ENCODE peak calls at places on chromosomes 4 and X, in eight cellular contexts. One of them, this sample, is unnamed.

GRCh38 chr4:71524746-71525145 is 185.9 kb downstream of the SLC4A4 start:
- DNase-seq in IMR-90: no peak
- DNase-seq in RWPE1: no peak
- DNase-seq in CD8-positive, alpha-beta T cell: no peak
- DNase-seq in left ventricle myocardium inferior: no peak
- DNase-seq in GM20000: no peak
- DNase-seq in tibial artery: no peak
- DNase-seq in fibroblast of mammary gland: no peak
- DNase-seq in this sample: no peak

GRCh38 chrX:112832481-112833095 is 8.0 kb downstream of the AMOT start:
- DNase-seq in IMR-90: peak
- DNase-seq in RWPE1: peak
- DNase-seq in CD8-positive, alpha-beta T cell: no peak
- DNase-seq in left ventricle myocardium inferior: no peak
- DNase-seq in GM20000: no peak
- DNase-seq in tibial artery: no peak
- DNase-seq in fibroblast of mammary gland: peak
- DNase-seq in this sample: peak

GRCh38 chr4:3776166-3777032 is 10.2 kb downstream of the ADRA2C start:
- DNase-seq in IMR-90: no peak
- DNase-seq in RWPE1: no peak
- DNase-seq in CD8-positive, alpha-beta T cell: no peak
- DNase-seq in left ventricle myocardium inferior: no peak
- DNase-seq in GM20000: no peak
- DNase-seq in tibial artery: no peak
- DNase-seq in fibroblast of mammary gland: no peak
- DNase-seq in this sample: no peak

GRCh38 chr4:26542996-26543395 is 40.9 kb upstream of the TBC1D19 start:
- DNase-seq in IMR-90: peak
- DNase-seq in RWPE1: no peak
- DNase-seq in CD8-positive, alpha-beta T cell: no peak
- DNase-seq in left ventricle myocardium inferior: no peak
- DNase-seq in GM20000: no peak
- DNase-seq in tibial artery: no peak
- DNase-seq in fibroblast of mammary gland: no peak
- DNase-seq in this sample: no peak

GRCh38 chrX:66030505-66031317 is 9.2 kb downstream of the VSIG4 start:
- DNase-seq in IMR-90: peak
- DNase-seq in RWPE1: no peak
- DNase-seq in CD8-positive, alpha-beta T cell: no peak
- DNase-seq in left ventricle myocardium inferior: no peak
- DNase-seq in GM20000: peak
- DNase-seq in tibial artery: no peak
- DNase-seq in fibroblast of mammary gland: peak
- DNase-seq in this sample: peak

GRCh38 chrX:138745215-138745614 is 33.7 kb upstream of the FGF13 start:
- DNase-seq in IMR-90: peak
- DNase-seq in RWPE1: peak
- DNase-seq in CD8-positive, alpha-beta T cell: no peak
- DNase-seq in left ventricle myocardium inferior: no peak
- DNase-seq in GM20000: peak
- DNase-seq in tibial artery: no peak
- DNase-seq in fibroblast of mammary gland: peak
- DNase-seq in this sample: peak

GRCh38 chrX:22686138-22686541 is 313.6 kb upstream of the DDX53 start:
- DNase-seq in IMR-90: peak
- DNase-seq in RWPE1: no peak
- DNase-seq in CD8-positive, alpha-beta T cell: no peak
- DNase-seq in left ventricle myocardium inferior: peak
- DNase-seq in GM20000: no peak
- DNase-seq in tibial artery: peak
- DNase-seq in fibroblast of mammary gland: peak
- DNase-seq in this sample: no peak

GRCh38 chrX:68292471-68292870 is 140.8 kb downstream of the OPHN1 start:
- DNase-seq in IMR-90: peak
- DNase-seq in RWPE1: no peak
- DNase-seq in CD8-positive, alpha-beta T cell: no peak
- DNase-seq in left ventricle myocardium inferior: no peak
- DNase-seq in GM20000: no peak
- DNase-seq in tibial artery: no peak
- DNase-seq in fibroblast of mammary gland: peak
- DNase-seq in this sample: peak

GRCh38 chrX:70134116-70134477 is 850 bp downstream of the IGBP1 start:
- DNase-seq in IMR-90: peak
- DNase-seq in RWPE1: peak
- DNase-seq in CD8-positive, alpha-beta T cell: no peak
- DNase-seq in left ventricle myocardium inferior: no peak
- DNase-seq in GM20000: no peak
- DNase-seq in tibial artery: no peak
- DNase-seq in fibroblast of mammary gland: peak
- DNase-seq in this sample: no peak

GRCh38 chr4:101954351-101954750 is 163.8 kb downstream of the BANK1 start:
- DNase-seq in IMR-90: no peak
- DNase-seq in RWPE1: no peak
- DNase-seq in CD8-positive, alpha-beta T cell: no peak
- DNase-seq in left ventricle myocardium inferior: no peak
- DNase-seq in GM20000: no peak
- DNase-seq in tibial artery: no peak
- DNase-seq in fibroblast of mammary gland: no peak
- DNase-seq in this sample: no peak

GRCh38 chr4:48252313-48252712 is 17.3 kb downstream of the TEC start:
- DNase-seq in IMR-90: no peak
- DNase-seq in RWPE1: no peak
- DNase-seq in CD8-positive, alpha-beta T cell: no peak
- DNase-seq in left ventricle myocardium inferior: no peak
- DNase-seq in GM20000: no peak
- DNase-seq in tibial artery: no peak
- DNase-seq in fibroblast of mammary gland: no peak
- DNase-seq in this sample: peak

GRCh38 chr4:81096566-81096965 is 66.1 kb downstream of the BMP3 start:
- DNase-seq in IMR-90: no peak
- DNase-seq in RWPE1: no peak
- DNase-seq in CD8-positive, alpha-beta T cell: no peak
- DNase-seq in left ventricle myocardium inferior: no peak
- DNase-seq in GM20000: no peak
- DNase-seq in tibial artery: no peak
- DNase-seq in fibroblast of mammary gland: peak
- DNase-seq in this sample: no peak

GRCh38 chrX:115900425-115900824 is 270.1 kb upstream of the AGTR2 start:
- DNase-seq in IMR-90: no peak
- DNase-seq in RWPE1: no peak
- DNase-seq in CD8-positive, alpha-beta T cell: no peak
- DNase-seq in left ventricle myocardium inferior: no peak
- DNase-seq in GM20000: peak
- DNase-seq in tibial artery: no peak
- DNase-seq in fibroblast of mammary gland: no peak
- DNase-seq in this sample: no peak

GRCh38 chrX:155027509-155028066 is 944 bp downstream of the FUNDC2 start:
- DNase-seq in IMR-90: peak
- DNase-seq in RWPE1: peak
- DNase-seq in CD8-positive, alpha-beta T cell: no peak
- DNase-seq in left ventricle myocardium inferior: no peak
- DNase-seq in GM20000: no peak
- DNase-seq in tibial artery: peak
- DNase-seq in fibroblast of mammary gland: peak
- DNase-seq in this sample: peak

GRCh38 chrX:153063315-153063714 is 7.0 kb downstream of the PNMA3 start:
- DNase-seq in IMR-90: peak
- DNase-seq in RWPE1: no peak
- DNase-seq in CD8-positive, alpha-beta T cell: no peak
- DNase-seq in left ventricle myocardium inferior: no peak
- DNase-seq in GM20000: no peak
- DNase-seq in tibial artery: no peak
- DNase-seq in fibroblast of mammary gland: peak
- DNase-seq in this sample: no peak

GRCh38 chr4:185710487-185710995 is 101.5 kb downstream of the SORBS2 start:
- DNase-seq in IMR-90: no peak
- DNase-seq in RWPE1: no peak
- DNase-seq in CD8-positive, alpha-beta T cell: no peak
- DNase-seq in left ventricle myocardium inferior: no peak
- DNase-seq in GM20000: no peak
- DNase-seq in tibial artery: no peak
- DNase-seq in fibroblast of mammary gland: peak
- DNase-seq in this sample: peak

GRCh38 chr4:4848540-4848939 is 10.9 kb upstream of the MSX1 start:
- DNase-seq in IMR-90: no peak
- DNase-seq in RWPE1: no peak
- DNase-seq in CD8-positive, alpha-beta T cell: no peak
- DNase-seq in left ventricle myocardium inferior: no peak
- DNase-seq in GM20000: no peak
- DNase-seq in tibial artery: no peak
- DNase-seq in fibroblast of mammary gland: no peak
- DNase-seq in this sample: no peak

GRCh38 chrX:37315511-37316248 is 33.5 kb upstream of the PRRG1 start:
- DNase-seq in IMR-90: no peak
- DNase-seq in RWPE1: no peak
- DNase-seq in CD8-positive, alpha-beta T cell: no peak
- DNase-seq in left ventricle myocardium inferior: no peak
- DNase-seq in GM20000: no peak
- DNase-seq in tibial artery: no peak
- DNase-seq in fibroblast of mammary gland: no peak
- DNase-seq in this sample: no peak

GRCh38 chr4:84418032-84418709 is 80.9 kb downstream of the NKX6-1 start:
- DNase-seq in IMR-90: no peak
- DNase-seq in RWPE1: no peak
- DNase-seq in CD8-positive, alpha-beta T cell: no peak
- DNase-seq in left ventricle myocardium inferior: no peak
- DNase-seq in GM20000: no peak
- DNase-seq in tibial artery: no peak
- DNase-seq in fibroblast of mammary gland: no peak
- DNase-seq in this sample: no peak

GRCh38 chrX:153598541-153599191 is at the start of gene CCNQ:
- DNase-seq in IMR-90: peak
- DNase-seq in RWPE1: peak
- DNase-seq in CD8-positive, alpha-beta T cell: no peak
- DNase-seq in left ventricle myocardium inferior: no peak
- DNase-seq in GM20000: peak
- DNase-seq in tibial artery: no peak
- DNase-seq in fibroblast of mammary gland: peak
- DNase-seq in this sample: no peak

GRCh38 chr4:150546286-150546685 is 35.7 kb upstream of the MAB21L2 start:
- DNase-seq in IMR-90: no peak
- DNase-seq in RWPE1: no peak
- DNase-seq in CD8-positive, alpha-beta T cell: no peak
- DNase-seq in left ventricle myocardium inferior: no peak
- DNase-seq in GM20000: no peak
- DNase-seq in tibial artery: no peak
- DNase-seq in fibroblast of mammary gland: no peak
- DNase-seq in this sample: no peak

GRCh38 chr4:87734936-87735335 is 64.4 kb upstream of the IBSP start:
- DNase-seq in IMR-90: no peak
- DNase-seq in RWPE1: peak
- DNase-seq in CD8-positive, alpha-beta T cell: no peak
- DNase-seq in left ventricle myocardium inferior: no peak
- DNase-seq in GM20000: no peak
- DNase-seq in tibial artery: no peak
- DNase-seq in fibroblast of mammary gland: no peak
- DNase-seq in this sample: peak

GRCh38 chr4:120156115-120156718 is 89.6 kb upstream of the MAD2L1 start:
- DNase-seq in IMR-90: peak
- DNase-seq in RWPE1: peak
- DNase-seq in CD8-positive, alpha-beta T cell: no peak
- DNase-seq in left ventricle myocardium inferior: no peak
- DNase-seq in GM20000: peak
- DNase-seq in tibial artery: no peak
- DNase-seq in fibroblast of mammary gland: peak
- DNase-seq in this sample: peak
- TF ChIP-seq CTCF in IMR-90: peak
- TF ChIP-seq CTCF in RWPE1: peak
- TF ChIP-seq CTCF in CD8-positive, alpha-beta T cell: peak
- TF ChIP-seq CTCF in left ventricle myocardium inferior: peak
- TF ChIP-seq CTCF in GM20000: peak
- TF ChIP-seq CTCF in tibial artery: peak
- TF ChIP-seq CTCF in fibroblast of mammary gland: peak
- TF ChIP-seq CTCF in this sample: peak

GRCh38 chrX:148947399-148948025 is 447.1 kb downstream of the AFF2 start:
- DNase-seq in IMR-90: no peak
- DNase-seq in RWPE1: no peak
- DNase-seq in CD8-positive, alpha-beta T cell: no peak
- DNase-seq in left ventricle myocardium inferior: no peak
- DNase-seq in GM20000: no peak
- DNase-seq in tibial artery: no peak
- DNase-seq in fibroblast of mammary gland: peak
- DNase-seq in this sample: no peak
- TF ChIP-seq CTCF in IMR-90: no peak
- TF ChIP-seq CTCF in RWPE1: no peak
- TF ChIP-seq CTCF in CD8-positive, alpha-beta T cell: no peak
- TF ChIP-seq CTCF in left ventricle myocardium inferior: no peak
- TF ChIP-seq CTCF in GM20000: no peak
- TF ChIP-seq CTCF in tibial artery: no peak
- TF ChIP-seq CTCF in fibroblast of mammary gland: no peak
- TF ChIP-seq CTCF in this sample: no peak

DNA sequence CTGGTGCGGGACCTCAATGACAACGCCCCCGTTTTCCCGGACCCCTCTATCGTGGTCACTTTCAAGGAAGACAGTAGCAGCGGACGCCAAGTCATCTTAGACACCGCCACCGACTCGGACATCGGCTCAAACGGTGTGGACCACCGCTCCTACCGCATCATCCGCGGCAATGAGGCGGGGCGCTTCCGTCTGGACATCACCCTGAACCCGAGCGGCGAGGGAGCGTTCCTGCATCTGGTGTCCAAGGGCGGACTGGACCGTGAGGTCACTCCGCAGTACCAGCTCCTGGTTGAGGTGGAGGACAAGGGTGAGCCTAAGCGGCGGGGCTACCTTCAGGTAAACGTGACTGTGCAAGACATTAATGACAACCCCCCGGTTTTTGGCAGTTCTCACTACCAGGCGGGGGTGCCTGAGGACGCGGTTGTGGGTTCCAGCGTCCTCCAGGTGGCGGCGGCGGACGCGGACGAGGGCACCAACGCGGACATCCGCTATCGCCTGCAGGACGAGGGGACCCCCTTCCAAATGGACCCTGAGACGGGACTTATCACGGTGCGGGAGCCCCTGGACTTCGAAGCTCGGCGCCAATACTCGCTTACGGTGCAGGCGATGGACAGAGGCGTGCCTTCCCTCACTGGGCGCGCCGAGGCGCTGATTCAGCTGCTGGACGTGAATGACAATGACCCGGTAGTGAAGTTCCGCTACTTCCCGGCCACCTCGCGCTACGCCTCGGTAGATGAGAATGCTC is 2.2 kb downstream of the FAT4 start:
- DNase-seq in IMR-90: peak
- DNase-seq in RWPE1: no peak
- DNase-seq in CD8-positive, alpha-beta T cell: no peak
- DNase-seq in left ventricle myocardium inferior: peak
- DNase-seq in GM20000: no peak
- DNase-seq in tibial artery: peak
- DNase-seq in fibroblast of mammary gland: peak
- DNase-seq in this sample: peak
- TF ChIP-seq CTCF in IMR-90: peak
- TF ChIP-seq CTCF in RWPE1: peak
- TF ChIP-seq CTCF in CD8-positive, alpha-beta T cell: no peak
- TF ChIP-seq CTCF in left ventricle myocardium inferior: no peak
- TF ChIP-seq CTCF in GM20000: no peak
- TF ChIP-seq CTCF in tibial artery: no peak
- TF ChIP-seq CTCF in fibroblast of mammary gland: peak
- TF ChIP-seq CTCF in this sample: peak

DNA sequence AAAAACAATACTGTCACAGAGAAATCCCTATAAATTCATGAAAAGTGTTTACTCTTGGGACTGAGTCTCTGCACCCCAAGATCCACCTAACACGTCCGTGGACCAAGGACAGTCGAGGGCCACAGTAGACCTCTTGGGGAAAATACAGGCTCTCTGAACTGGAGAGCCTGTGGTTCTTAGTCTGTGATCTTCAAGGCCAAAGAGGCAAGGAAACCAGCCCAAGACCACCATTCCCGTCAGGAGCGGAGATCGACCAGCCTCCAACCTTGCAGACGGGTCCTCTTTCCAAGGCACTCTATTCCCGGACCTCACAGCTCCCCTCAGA is 1.6 kb upstream of the APBB2 start:
- DNase-seq in IMR-90: no peak
- DNase-seq in RWPE1: no peak
- DNase-seq in CD8-positive, alpha-beta T cell: no peak
- DNase-seq in left ventricle myocardium inferior: no peak
- DNase-seq in GM20000: no peak
- DNase-seq in tibial artery: no peak
- DNase-seq in fibroblast of mammary gland: no peak
- DNase-seq in this sample: no peak
- TF ChIP-seq CTCF in IMR-90: no peak
- TF ChIP-seq CTCF in RWPE1: no peak
- TF ChIP-seq CTCF in CD8-positive, alpha-beta T cell: no peak
- TF ChIP-seq CTCF in left ventricle myocardium inferior: no peak
- TF ChIP-seq CTCF in GM20000: no peak
- TF ChIP-seq CTCF in tibial artery: no peak
- TF ChIP-seq CTCF in fibroblast of mammary gland: no peak
- TF ChIP-seq CTCF in this sample: no peak